ENCODE peak calls at places on chromosomes 13 and 19, in eight cellular contexts. X is IMR-90, N is H1, C is K562, L is HCT116, B is A549, O is GM12878, D is HepG2. I is an unnamed sample.

GRCh38 chr19:7973883-7974282 is 30.4 kb upstream of the TIMM44 start:
- DNase-seq in X (no peak), N (no peak), C (no peak), L (no peak), B (no peak), O (no peak), D (no peak), I (no peak)

GRCh38 chr13:106597759-106598395 is 29.9 kb upstream of the ARGLU1 start:
- DNase-seq in X (no peak), N (no peak), C (no peak), L (no peak), B (no peak), O (no peak), D (no peak), I (no peak)

GRCh38 chr19:46967578-46968018 is 52.0 kb upstream of the NPAS1 start:
- DNase-seq in X (no peak), N (no peak), C (no peak), L (no peak), B (no peak), O (no peak), D (no peak), I (no peak)

GRCh38 chr19:39843919-39844793 is 2.0 kb downstream of the FBL start:
- DNase-seq in X (peak; percentile 58), N (no peak), C (no peak), L (no peak), B (peak; percentile 79), O (no peak), D (peak; percentile 51), I (peak; percentile 50)

GRCh38 chr13:71290963-71291937 is 575.8 kb downstream of the DACH1 start:
- DNase-seq in X (peak; percentile 1), N (no peak), C (no peak), L (no peak), B (peak; percentile 73), O (peak; percentile 71), D (peak; percentile 66), I (no peak)

GRCh38 chr13:109979186-109979585 is 192.8 kb upstream of the IRS2 start:
- DNase-seq in X (no peak), N (no peak), C (no peak), L (peak; percentile 2), B (no peak), O (no peak), D (no peak), I (no peak)

GRCh38 chr19:39842693-39843435 is 3.3 kb downstream of the FBL start:
- DNase-seq in X (no peak), N (no peak), C (no peak), L (no peak), B (no peak), O (no peak), D (no peak), I (no peak)

GRCh38 chr13:113667771-113668490 is 912 bp downstream of the GRK1 start:
- DNase-seq in X (no peak), N (no peak), C (no peak), L (no peak), B (no peak), O (no peak), D (no peak), I (no peak)

GRCh38 chr13:41565221-41565620 is 107.9 kb downstream of the RGCC start:
- DNase-seq in X (peak; percentile 97), N (no peak), C (no peak), L (no peak), B (no peak), O (no peak), D (peak; percentile 24), I (no peak)

GRCh38 chr19:46718157-46718933 is 1.4 kb upstream of the PRKD2 start:
- DNase-seq in X (no peak), N (no peak), C (no peak), L (no peak), B (peak; percentile 63), O (peak; percentile 69), D (no peak), I (no peak)

GRCh38 chr19:19613456-19613855 is 5.0 kb downstream of the PBX4 start:
- DNase-seq in X (no peak), N (no peak), C (no peak), L (peak; percentile 63), B (peak; percentile 63), O (no peak), D (no peak), I (no peak)

GRCh38 chr19:17721821-17722220 is 2.5 kb downstream of the MAP1S start:
- DNase-seq in X (peak; percentile 13), N (no peak), C (no peak), L (no peak), B (no peak), O (no peak), D (no peak), I (no peak)

GRCh38 chr13:114065926-114066774 is 66.3 kb downstream of the RASA3 start:
- DNase-seq in X (no peak), N (no peak), C (no peak), L (no peak), B (no peak), O (no peak), D (no peak), I (no peak)

GRCh38 chr13:110391273-110391672 is 84.2 kb downstream of the COL4A2 start:
- DNase-seq in X (peak; percentile 76), N (no peak), C (no peak), L (no peak), B (no peak), O (no peak), D (no peak), I (no peak)

GRCh38 chr19:17079710-17080440 is 4.3 kb downstream of the MYO9B start:
- DNase-seq in X (peak; percentile 99), N (no peak), C (no peak), L (peak; percentile 61), B (peak; percentile 90), O (peak; percentile 84), D (peak; percentile 85), I (peak; percentile 83)

GRCh38 chr13:101424381-101425155 is 8.3 kb upstream of the NALCN start:
- DNase-seq in X (peak; percentile 57), N (no peak), C (no peak), L (no peak), B (no peak), O (no peak), D (peak; percentile 17), I (no peak)

GRCh38 chr19:584240-585001 is 5.3 kb upstream of the HCN2 start:
- DNase-seq in X (peak; percentile 27), N (no peak), C (peak; percentile 70), L (no peak), B (no peak), O (no peak), D (no peak), I (peak; percentile 95)

GRCh38 chr13:65913173-65913572 is 1317.0 kb downstream of the PCDH9 start:
- DNase-seq in X (peak; percentile 86), N (no peak), C (no peak), L (peak; percentile 22), B (no peak), O (no peak), D (no peak), I (no peak)

GRCh38 chr13:105918842-105919741 is 616.4 kb downstream of the EFNB2 start:
- DNase-seq in X (peak; percentile 82), N (no peak), C (no peak), L (peak; percentile 88), B (peak; percentile 73), O (no peak), D (peak; percentile 3), I (peak; percentile 71)

GRCh38 chr19:17441241-17442135 is 7.0 kb downstream of the TMEM221 start:
- DNase-seq in X (no peak), N (no peak), C (peak; percentile 55), L (no peak), B (peak; percentile 38), O (no peak), D (peak; percentile 29), I (peak; percentile 68)

GRCh38 chr19:49114630-49115363 is 627 bp downstream of the LIN7B start:
- DNase-seq in X (peak; percentile 33), N (no peak), C (peak; percentile 41), L (no peak), B (no peak), O (no peak), D (peak; percentile 46), I (peak; percentile 72)

GRCh38 chr19:42114412-42114811 is 17.8 kb downstream of the POU2F2 start:
- DNase-seq in X (no peak), N (no peak), C (no peak), L (no peak), B (no peak), O (peak; percentile 50), D (no peak), I (no peak)

GRCh38 chr13:46738055-46738454 is 58.9 kb downstream of the ESD start:
- DNase-seq in X (peak; percentile 28), N (no peak), C (no peak), L (no peak), B (no peak), O (no peak), D (no peak), I (no peak)

GRCh38 chr19:17889609-17890214 is 18.0 kb downstream of the SLC5A5 start:
- DNase-seq in X (peak; percentile 37), N (no peak), C (peak; percentile 39), L (no peak), B (no peak), O (no peak), D (peak; percentile 32), I (no peak)

GRCh38 chr13:54657588-54657987 is 1629.0 kb downstream of the OLFM4 start:
- DNase-seq in X (no peak), N (no peak), C (no peak), L (no peak), B (no peak), O (no peak), D (no peak), I (no peak)

GRCh38 chr19:28634031-28634328 is 579.0 kb downstream of the UQCRFS1 start:
- DNase-seq in X (no peak), N (no peak), C (no peak), L (no peak), B (no peak), O (no peak), D (no peak), I (no peak)
- TF ChIP-seq CTCF in X (no peak), N (no peak), C (no peak), L (no peak), B (no peak), O (no peak), D (no peak), I (no peak)

GRCh38 chr13:30847697-30848307 is 58.3 kb upstream of the MEDAG start:
- DNase-seq in X (peak; percentile 99), N (no peak), C (no peak), L (no peak), B (no peak), O (peak; percentile 40), D (no peak), I (no peak)
- TF ChIP-seq RAD21 in X (no peak), N (no peak), C (no peak), L (no peak), B (no peak), O (no peak), D (no peak), I (no peak)

DNA sequence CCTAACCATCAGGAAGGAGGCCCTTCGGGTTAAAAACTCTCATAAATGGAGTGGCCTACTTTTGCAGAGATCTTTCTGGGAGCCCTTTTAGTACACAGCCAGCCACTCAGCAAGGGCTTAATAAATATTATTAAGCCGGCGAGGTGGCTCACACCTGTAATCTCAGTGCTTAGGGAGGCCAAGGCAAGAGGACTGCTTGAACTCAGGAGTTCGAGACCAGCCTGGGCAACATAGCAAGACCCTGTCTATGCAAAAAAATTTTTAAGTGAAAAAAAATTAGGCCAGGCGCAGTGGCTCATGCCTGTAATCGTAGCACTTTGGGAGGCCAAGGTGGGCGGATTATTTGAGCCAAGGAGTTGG is 810 bp upstream of the KANK2 start:
- DNase-seq in X (no peak), N (no peak), C (no peak), L (no peak), B (no peak), O (no peak), D (no peak), I (no peak)
- TF ChIP-seq CTCF in X (no peak), N (no peak), C (no peak), L (no peak), B (peak; percentile 3), O (no peak), D (no peak), I (no peak)

GRCh38 chr13:85148009-85148408 is 651.2 kb downstream of the SLITRK6 start:
- DNase-seq in X (no peak), N (no peak), C (no peak), L (no peak), B (peak; percentile 0), O (no peak), D (peak; percentile 1), I (no peak)
- TF ChIP-seq RAD21 in X (no peak), N (no peak), C (no peak), L (no peak), B (no peak), O (no peak), D (no peak), I (no peak)

I was measured in SK-N-SH.